ENCODE peak calls at places on chromosomes 2 and 18, in five cellular contexts. H, V, T, Z and A are unnamed samples.
A peak's percentile ranks its signal among the peaks of the same experiment; 100 is the strongest.

GRCh38 chr2:187985923-187986322 is 305.8 kb upstream of the GULP1 start:
- DNase-seq in V (no peak), T (peak; percentile 14), H (no peak), Z (no peak), A (no peak)

GRCh38 chr18:68735498-68736343 is 20.8 kb upstream of the TMX3 start:
- DNase-seq in Z (peak; percentile 23), V (no peak), T (peak; percentile 50), H (peak; percentile 60), A (no peak)

GRCh38 chr2:226655871-226656270 is 143.7 kb downstream of the IRS1 start:
- DNase-seq in V (no peak), Z (no peak), H (no peak), T (peak; percentile 49), A (no peak)

GRCh38 chr2:182593394-182593707 is 122.7 kb upstream of the DNAJC10 start:
- DNase-seq in H (peak; percentile 78), Z (no peak), V (peak; percentile 37), T (peak; percentile 83), A (peak; percentile 42)

GRCh38 chr2:172374318-172375240 is 52.8 kb upstream of the ITGA6 start:
- DNase-seq in Z (no peak), V (no peak), H (no peak), T (no peak), A (no peak)

GRCh38 chr18:53971331-53971730 is 253.1 kb downstream of the MBD2 start:
- DNase-seq in T (peak; percentile 5), Z (no peak), V (no peak), H (no peak), A (no peak)

GRCh38 chr18:49109565-49110251 is 158.9 kb upstream of the SMAD7 start:
- DNase-seq in Z (no peak), H (no peak), V (no peak), T (no peak), A (no peak)

GRCh38 chr2:163778045-163778753 is 42.4 kb upstream of the FIGN start:
- DNase-seq in V (peak; percentile 93), T (peak; percentile 98), H (peak; percentile 17), Z (no peak), A (peak; percentile 90)

GRCh38 chr2:167733750-167734149 is 513.6 kb downstream of the STK39 start:
- DNase-seq in Z (no peak), V (no peak), T (no peak), H (no peak), A (no peak)

GRCh38 chr2:165796129-165796528 is 2.1 kb upstream of the GALNT3 start:
- DNase-seq in H (no peak), Z (no peak), V (no peak), T (no peak), A (no peak)

GRCh38 chr2:165795011-165795410 is 964 bp upstream of the GALNT3 start:
- DNase-seq in V (no peak), Z (no peak), H (no peak), T (peak; percentile 30), A (no peak)

GRCh38 chr2:165793161-165793778 is 777 bp downstream of the GALNT3 start:
- DNase-seq in H (no peak), V (no peak), Z (no peak), T (peak; percentile 63), A (no peak)

GRCh38 chr2:165793779-165794519 is at the start of gene GALNT3:
- DNase-seq in T (no peak), H (no peak), Z (no peak), V (no peak), A (no peak)

GRCh38 chr2:165794520-165794882 is 454 bp upstream of the GALNT3 start:
- DNase-seq in T (peak; percentile 32), H (no peak), Z (no peak), V (no peak), A (no peak)
- H3K4me3 ChIP-seq in T (peak overlapping the region; percentile 59), H (peak overlapping the region; percentile 49), Z (no peak overlapping the region), V (peak overlapping the region; percentile 77), A (peak overlapping the region; percentile 59)

GRCh38 chr18:3455938-3456685 is 6.1 kb downstream of the TGIF1 start:
- DNase-seq in H (no peak), T (peak; percentile 74), Z (no peak), V (peak; percentile 65), A (no peak)
- H3K4me3 ChIP-seq in H (no peak overlapping the region), T (peak overlapping the region; percentile 6), Z (no peak overlapping the region), V (peak overlapping the region; percentile 93), A (no peak overlapping the region)

GRCh38 chr2:85886585-85886984 is 2.2 kb downstream of the ST3GAL5 start:
- DNase-seq in H (peak; percentile 92), Z (no peak), T (peak; percentile 98), V (peak; percentile 80), A (peak; percentile 92)
- H3K4me3 ChIP-seq in H (peak overlapping the region; percentile 67), Z (no peak overlapping the region), T (peak overlapping the region; percentile 76), V (no peak overlapping the region), A (peak overlapping the region; percentile 64)

GRCh38 chr2:118859157-118859770 is 11.8 kb upstream of the EN1 start:
- DNase-seq in Z (no peak), V (no peak), T (no peak), H (no peak), A (no peak)
- H3K4me3 ChIP-seq in Z (no peak overlapping the region), V (no peak overlapping the region), T (no peak overlapping the region), H (no peak overlapping the region), A (no peak overlapping the region)

DNA sequence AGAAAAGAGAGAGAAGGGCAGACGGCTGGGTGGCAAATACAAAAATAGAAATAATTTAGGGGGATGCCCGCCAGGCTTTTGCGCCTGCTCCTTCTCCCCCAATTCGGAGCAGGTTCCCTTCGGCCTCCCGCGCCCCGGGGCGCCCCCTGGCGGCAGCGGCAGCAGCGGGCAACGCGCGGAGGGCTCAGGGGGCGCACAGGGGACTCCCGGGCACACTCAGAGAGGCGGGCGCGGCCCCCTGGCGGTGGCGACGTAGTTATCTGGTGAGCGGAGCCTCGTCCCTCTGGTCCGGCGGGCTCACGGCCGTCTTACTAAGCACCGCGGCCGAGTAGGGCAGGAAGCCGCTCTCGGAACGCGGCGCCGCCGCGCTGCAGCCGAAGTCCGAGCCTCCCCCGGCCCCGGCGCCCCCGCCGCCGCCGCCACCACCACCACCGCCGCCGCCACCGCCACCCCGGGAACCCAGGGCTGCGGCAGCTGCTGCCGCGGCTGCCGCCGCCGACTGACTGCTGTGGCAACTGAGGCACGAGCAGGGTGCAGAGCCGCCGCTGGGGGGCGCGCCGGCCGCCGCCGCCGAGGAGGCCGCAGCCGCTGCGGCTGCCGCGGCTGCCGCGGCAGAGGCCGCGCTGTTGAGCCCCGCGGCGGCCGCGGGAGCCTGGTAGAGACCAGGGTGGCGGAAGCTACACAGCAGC is 3.8 kb downstream of the EVX2 start:
- DNase-seq in V (no peak), T (no peak), H (no peak), Z (peak; percentile 94), A (no peak)
- H3K4me3 ChIP-seq in V (no peak overlapping the region), T (no peak overlapping the region), H (no peak overlapping the region), Z (peak overlapping the region; percentile 52), A (no peak overlapping the region)

DNA sequence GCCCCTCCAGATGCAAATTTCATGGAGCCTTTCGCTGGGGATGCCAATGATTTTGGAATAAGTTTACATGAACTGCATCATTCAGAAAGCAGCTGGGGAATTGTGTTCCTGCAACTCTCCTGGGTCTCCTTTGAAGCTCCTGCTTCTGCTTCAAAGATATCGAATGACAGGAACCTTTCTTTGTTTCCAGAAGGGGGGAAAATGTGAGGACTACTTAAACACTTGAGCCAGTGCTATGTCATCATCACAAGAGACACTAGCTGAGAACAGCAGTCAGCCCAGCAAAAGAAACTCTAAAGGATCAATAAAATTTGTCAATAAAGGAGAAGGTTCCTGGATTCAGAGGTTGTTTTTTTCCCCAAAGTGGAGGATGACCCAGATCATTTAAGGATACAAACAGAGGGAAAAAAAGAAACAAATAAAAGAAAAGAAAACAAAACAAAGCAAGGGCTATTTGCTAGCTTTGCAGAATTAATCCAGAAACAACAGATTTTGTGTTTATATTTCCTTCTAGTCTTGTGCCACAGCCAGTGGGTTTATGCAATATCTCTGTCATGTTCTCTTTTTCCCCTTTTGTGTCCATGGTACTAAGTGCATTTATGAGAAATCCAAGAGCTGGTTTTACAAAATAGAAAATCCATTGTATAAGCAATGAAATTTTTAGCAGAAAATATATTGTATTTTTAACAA is 463.7 kb downstream of the CDH2 start:
- DNase-seq in V (no peak), T (no peak), H (no peak), Z (no peak), A (no peak)
- H3K4me3 ChIP-seq in V (no peak overlapping the region), T (no peak overlapping the region), H (no peak overlapping the region), Z (no peak overlapping the region), A (no peak overlapping the region)

GRCh38 chr2:55119711-55120487 is 69.6 kb upstream of the RTN4 start:
- DNase-seq in V (no peak), Z (peak; percentile 15), H (no peak), T (no peak), A (no peak)
- H3K4me3 ChIP-seq in V (no peak overlapping the region), Z (no peak overlapping the region), H (no peak overlapping the region), T (no peak overlapping the region), A (no peak overlapping the region)

DNA sequence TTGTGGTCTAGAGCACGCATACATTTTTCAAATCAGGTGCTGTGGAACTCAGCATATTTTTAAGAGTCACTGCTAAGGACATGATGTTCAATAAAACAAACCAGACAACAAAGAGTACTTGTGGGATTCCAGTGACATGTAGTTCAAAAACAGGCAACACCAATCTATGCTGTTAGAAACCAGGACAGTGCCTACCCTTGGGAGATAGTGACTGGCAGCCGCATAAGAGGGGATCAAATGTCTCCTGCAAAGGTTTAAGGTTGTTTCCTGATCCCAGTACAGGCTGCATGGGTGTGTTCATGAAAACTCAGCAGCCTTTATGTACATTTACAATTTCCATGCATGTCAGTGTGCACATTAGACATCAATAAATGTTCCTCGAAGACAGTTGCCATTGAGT is 183.9 kb downstream of the PID1 start:
- DNase-seq in H (no peak), Z (no peak), T (no peak), V (no peak), A (no peak)
- H3K4me3 ChIP-seq in H (no peak overlapping the region), Z (no peak overlapping the region), T (no peak overlapping the region), V (no peak overlapping the region), A (no peak overlapping the region)

DNA sequence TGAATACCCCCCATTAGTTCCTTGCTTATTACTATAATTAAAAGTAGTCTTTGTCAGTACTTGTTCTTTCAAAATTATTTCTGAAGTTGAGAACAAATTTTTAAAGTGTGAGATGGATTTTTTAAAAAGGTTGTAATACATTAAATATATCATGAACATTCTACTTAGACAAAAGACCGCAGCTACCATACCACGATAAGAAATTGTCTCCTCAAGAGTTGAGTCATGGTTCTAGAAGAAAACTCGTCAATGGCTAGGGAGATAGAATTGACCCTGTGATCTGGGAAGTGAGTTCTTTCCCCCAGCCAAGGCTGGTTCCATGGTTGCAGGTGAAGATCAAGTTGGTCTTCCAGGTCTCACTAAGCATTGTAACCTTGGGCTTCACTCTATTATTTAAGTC is 67.8 kb upstream of the ACYP2 start:
- DNase-seq in Z (no peak), H (no peak), T (peak; percentile 69), V (no peak), A (no peak)
- H3K4me3 ChIP-seq in Z (no peak overlapping the region), H (no peak overlapping the region), T (no peak overlapping the region), V (no peak overlapping the region), A (no peak overlapping the region)

DNA sequence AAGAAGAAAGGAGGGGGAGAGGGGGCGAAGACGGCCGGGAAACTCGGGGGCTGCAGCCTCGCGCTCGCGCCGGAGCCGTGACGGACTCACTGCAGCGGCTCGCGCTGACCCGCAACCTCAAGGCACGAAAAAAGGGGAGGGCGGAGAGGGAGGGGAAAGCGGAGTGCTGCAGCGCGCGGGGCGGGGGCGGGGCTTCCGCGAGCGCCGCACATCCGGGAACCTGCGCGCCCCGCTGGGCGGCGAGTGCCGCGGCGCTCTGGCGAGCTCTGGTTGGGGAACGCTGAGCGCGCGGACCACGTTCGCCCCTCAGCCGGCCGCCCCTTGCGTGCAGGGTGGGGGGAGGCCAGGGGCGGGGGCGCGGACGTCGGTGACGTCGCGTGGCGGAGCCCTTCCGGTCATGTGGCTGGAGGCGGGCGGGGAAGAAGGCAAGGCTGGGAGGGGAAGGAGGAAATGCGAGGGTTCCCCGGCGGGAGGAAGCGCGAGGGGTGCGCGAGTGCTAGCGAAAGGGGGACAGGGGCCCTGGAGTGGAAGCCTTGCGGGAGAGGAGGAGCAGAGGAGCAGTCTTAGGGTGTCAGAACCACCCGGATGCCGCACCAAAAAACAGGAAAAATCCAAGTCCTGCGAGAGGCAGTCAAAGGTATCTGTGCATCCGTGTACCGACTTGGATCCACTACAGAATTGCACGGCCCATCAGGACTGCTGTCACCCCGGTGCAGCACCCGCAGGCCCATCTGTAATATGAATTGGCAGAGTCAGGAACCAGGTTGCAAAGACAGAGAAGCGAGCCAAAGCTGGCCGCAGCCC is at the start of gene PPP3R1:
- DNase-seq in V (peak; percentile 74), Z (peak; percentile 90), H (peak; percentile 74), T (peak; percentile 89), A (peak; percentile 64)
- H3K4me3 ChIP-seq in V (peak within 1 kb of the TSS; percentile 98), Z (peak within 1 kb of the TSS; percentile 75), H (peak within 1 kb of the TSS; percentile 93), T (peak within 1 kb of the TSS; percentile 87), A (peak within 1 kb of the TSS; percentile 87)